ENCODE peak calls at places on chromosome X, in nine cellular contexts. M is prostate gland; E is mesenchymal stem cell; Y is astrocyte; L is CD4-positive, alpha-beta memory T cell; I is GM23338; B is mucosa of descending colon; A is heart right ventricle; U is CD8-positive, alpha-beta T cell. O is an unnamed sample. For H3K36me3, the result is how much of the 10 kb centered on the place peaks cover.

GRCh38 chrX:45747905-45748304 is 547.2 kb upstream of the DIPK2B start:
- DNase-seq in M (no peak), E (no peak), Y (peak), L (no peak), I (no peak), B (no peak), A (no peak), U (no peak), O (no peak)

GRCh38 chrX:15173411-15173810 is 96.5 kb downstream of the ASB9 start:
- DNase-seq in M (no peak), E (no peak), Y (peak), L (no peak), I (no peak), B (no peak), A (no peak), U (no peak), O (no peak)

GRCh38 chrX:29952016-29952415 is 263.3 kb upstream of the MAGEB2 start:
- DNase-seq in M (no peak), E (no peak), Y (no peak), L (no peak), I (no peak), B (no peak), A (no peak), U (no peak), O (no peak)

GRCh38 chrX:17005712-17006372 is 59.4 kb downstream of the REPS2 start:
- DNase-seq in M (no peak), E (no peak), Y (no peak), L (no peak), I (no peak), B (no peak), A (no peak), U (no peak), O (no peak)

GRCh38 chrX:56787734-56788152 is 58.7 kb downstream of the NBDY start:
- DNase-seq in M (no peak), E (no peak), Y (no peak), L (no peak), I (no peak), B (no peak), A (no peak), U (no peak), O (no peak)

GRCh38 chrX:12567857-12568256 is 223.4 kb upstream of the PRPS2 start:
- DNase-seq in M (no peak), E (no peak), Y (no peak), L (no peak), I (peak), B (no peak), A (no peak), U (no peak), O (no peak)

GRCh38 chrX:53239474-53239873 is 14.5 kb upstream of the KDM5C start:
- DNase-seq in M (no peak), E (no peak), Y (no peak), L (no peak), I (peak), B (no peak), A (no peak), U (no peak), O (peak)

GRCh38 chrX:125757794-125758564 is 408.1 kb downstream of the DCAF12L2 start:
- DNase-seq in M (no peak), E (no peak), Y (no peak), L (no peak), I (no peak), B (no peak), A (peak), U (no peak), O (no peak)

GRCh38 chrX:139203681-139204575 is 326.6 kb upstream of the F9 start:
- DNase-seq in M (peak), E (no peak), Y (no peak), L (no peak), I (peak), B (peak), A (no peak), U (no peak), O (no peak)

GRCh38 chrX:73021361-73022092 is 18.8 kb downstream of the PABPC1L2B start:
- DNase-seq in M (no peak), E (no peak), Y (no peak), L (no peak), I (no peak), B (no peak), A (no peak), U (no peak), O (no peak)

GRCh38 chrX:75623535-75623934 is 100.7 kb upstream of the ZDHHC15 start:
- DNase-seq in M (no peak), E (no peak), Y (no peak), L (no peak), I (peak), B (no peak), A (no peak), U (no peak), O (no peak)

GRCh38 chrX:47556045-47556623 is 4.9 kb upstream of the ARAF start:
- DNase-seq in M (peak), E (peak), Y (peak), L (peak), I (peak), B (peak), A (peak), U (peak), O (peak)

GRCh38 chrX:104565791-104566687 is at the start of gene IL1RAPL2:
- DNase-seq in M (peak), E (peak), Y (no peak), L (no peak), I (peak), B (peak), A (peak), U (no peak), O (peak)

GRCh38 chrX:119984652-119985051 is 41.1 kb upstream of the NKAP start:
- DNase-seq in M (no peak), E (no peak), Y (no peak), L (no peak), I (no peak), B (no peak), A (no peak), U (no peak), O (no peak)

GRCh38 chrX:132958086-132958703 is at the start of gene HS6ST2:
- DNase-seq in M (no peak), E (peak), Y (no peak), L (no peak), I (peak), B (peak), A (no peak), U (no peak), O (no peak)

GRCh38 chrX:10278716-10279115 is 121.9 kb downstream of the CLCN4 start:
- DNase-seq in M (no peak), E (no peak), Y (no peak), L (no peak), I (no peak), B (no peak), A (no peak), U (no peak), O (no peak)

GRCh38 chrX:15855562-15856256 is 1.1 kb upstream of the AP1S2 start:
- DNase-seq in M (no peak), E (peak), Y (no peak), L (no peak), I (no peak), B (no peak), A (no peak), U (no peak), O (no peak)

GRCh38 chrX:96692911-96693310 is 8.3 kb downstream of the DIAPH2 start:
- DNase-seq in M (no peak), E (no peak), Y (no peak), L (no peak), I (no peak), B (no peak), A (no peak), U (no peak), O (no peak)

GRCh38 chrX:40279091-40279430 is 181.3 kb upstream of the BCOR start:
- DNase-seq in M (no peak), E (no peak), Y (no peak), L (no peak), I (no peak), B (no peak), A (no peak), U (no peak), O (no peak)

GRCh38 chrX:56057325-56057724 is 174.8 kb upstream of the KLF8 start:
- DNase-seq in M (no peak), E (no peak), Y (no peak), L (no peak), I (no peak), B (no peak), A (no peak), U (no peak), O (no peak)

GRCh38 chrX:134460005-134460860 is at the start of gene HPRT1:
- DNase-seq in M (peak), E (peak), Y (peak), L (peak), I (peak), B (peak), A (peak), U (peak), O (peak)

GRCh38 chrX:32137525-32137924 is 1065.7 kb upstream of the FTHL17 start:
- DNase-seq in M (no peak), E (peak), Y (no peak), L (no peak), I (peak), B (no peak), A (peak), U (no peak), O (peak)

GRCh38 chrX:153397256-153397960 is 3.7 kb downstream of the PNMA6E start:
- DNase-seq in M (no peak), E (no peak), Y (no peak), L (no peak), I (no peak), B (no peak), A (no peak), U (no peak), O (no peak)

GRCh38 chrX:29948653-29949052 is 266.7 kb upstream of the MAGEB2 start:
- DNase-seq in M (no peak), E (peak), Y (peak), L (no peak), I (no peak), B (no peak), A (no peak), U (no peak), O (no peak)

GRCh38 chrX:56795309-56795868 is 66.3 kb downstream of the NBDY start:
- DNase-seq in M (no peak), E (no peak), Y (no peak), L (no peak), I (no peak), B (no peak), A (no peak), U (no peak), O (no peak)

GRCh38 chrX:36867143-36867542 is 141.0 kb upstream of the FAM47C start:
- DNase-seq in M (peak), E (peak), Y (peak), L (peak), I (peak), B (no peak), A (no peak), U (no peak), O (peak)

GRCh38 chrX:12021708-12022107 is 116.6 kb upstream of the FRMPD4 start:
- DNase-seq in M (no peak), E (no peak), Y (no peak), L (no peak), I (no peak), B (no peak), A (no peak), U (no peak), O (no peak)

GRCh38 chrX:39689374-39690104 is 408.2 kb downstream of the BCOR start:
- DNase-seq in M (no peak), E (no peak), Y (no peak), L (no peak), I (peak), B (peak), A (no peak), U (no peak), O (peak)

GRCh38 chrX:56499372-56499771 is 64.1 kb upstream of the UBQLN2 start:
- DNase-seq in M (no peak), E (no peak), Y (no peak), L (no peak), I (no peak), B (no peak), A (no peak), U (no peak), O (no peak)

GRCh38 chrX:118861338-118861737 is 37.7 kb downstream of the ZCCHC12 start:
- DNase-seq in M (no peak), E (no peak), Y (no peak), L (no peak), I (no peak), B (no peak), A (no peak), U (no peak), O (no peak)

GRCh38 chrX:124098089-124098488 is 136.6 kb downstream of the STAG2 start:
- DNase-seq in M (no peak), E (peak), Y (peak), L (peak), I (peak), B (no peak), A (no peak), U (no peak), O (no peak)

GRCh38 chrX:39957816-39958561 is 139.8 kb downstream of the BCOR start:
- DNase-seq in M (no peak), E (peak), Y (peak), L (no peak), I (no peak), B (no peak), A (peak), U (no peak), O (no peak)

GRCh38 chrX:104488811-104489210 is 77.2 kb upstream of the IL1RAPL2 start:
- DNase-seq in M (no peak), E (no peak), Y (no peak), L (no peak), I (no peak), B (no peak), A (no peak), U (no peak), O (no peak)

DNA sequence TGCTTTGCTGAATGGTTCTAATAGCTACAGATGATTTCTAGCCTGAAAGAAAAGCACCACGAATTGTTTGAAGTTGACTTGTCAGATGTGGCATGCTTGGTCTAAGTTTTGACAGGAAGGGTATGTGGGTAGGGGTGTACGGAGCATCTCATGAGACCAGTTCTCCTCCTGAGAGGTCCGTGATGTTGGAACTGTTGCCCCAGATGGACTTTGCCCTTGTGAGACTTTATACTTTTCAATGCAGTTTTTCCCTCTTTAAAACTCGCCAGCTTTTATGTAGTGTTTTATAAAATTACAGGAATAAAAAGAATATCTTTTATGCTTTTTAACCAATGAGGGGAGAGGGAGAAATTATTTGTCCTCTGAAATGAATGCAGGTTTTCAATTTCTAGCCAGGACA is 16.6 kb upstream of the XG start:
- DNase-seq in M (no peak), E (no peak), Y (no peak), L (no peak), I (no peak), B (no peak), A (no peak), U (no peak), O (no peak)
- H3K36me3 ChIP-seq in M (under half), E (half or more), Y (under half), L (under half), I (under half), B (under half), A (under half), U (under half), O (half or more)

DNA sequence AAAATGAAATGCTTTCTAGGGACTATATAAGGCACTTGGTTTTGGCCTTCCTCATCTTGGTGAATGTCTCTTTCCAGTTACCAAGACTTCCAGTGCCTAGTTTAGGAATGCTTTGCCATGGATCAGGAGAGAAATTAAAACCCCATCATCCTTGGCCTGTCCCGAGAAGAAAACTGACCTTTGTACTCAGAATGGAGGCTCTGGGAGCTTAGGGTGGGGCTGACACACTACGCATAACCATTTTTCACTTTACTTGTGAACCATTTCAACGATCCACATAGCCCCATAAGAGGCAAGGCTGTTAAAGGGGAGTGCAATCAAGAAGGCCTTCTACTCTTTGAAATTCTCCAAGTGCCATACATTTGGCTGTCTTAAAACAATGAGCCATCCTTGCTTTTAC is 26.7 kb upstream of the ZCCHC13 start:
- DNase-seq in M (no peak), E (no peak), Y (no peak), L (no peak), I (no peak), B (no peak), A (no peak), U (no peak), O (no peak)
- H3K36me3 ChIP-seq in M (under half), E (half or more), Y (under half), L (under half), I (under half), B (under half), A (under half), U (under half), O (half or more)

GRCh38 chrX:122046226-122046625 is 998.8 kb downstream of the GLUD2 start:
- DNase-seq in M (no peak), E (no peak), Y (no peak), L (no peak), I (no peak), B (no peak), A (no peak), U (no peak), O (no peak)
- H3K36me3 ChIP-seq in M (under half), E (under half), Y (under half), L (under half), I (under half), B (under half), A (under half), U (under half), O (under half)

GRCh38 chrX:129792586-129793291 is 13.0 kb downstream of the SASH3 start:
- DNase-seq in M (no peak), E (no peak), Y (no peak), L (no peak), I (no peak), B (no peak), A (no peak), U (no peak), O (no peak)

GRCh38 chrX:129791961-129792570 is 12.3 kb downstream of the SASH3 start:
- DNase-seq in M (no peak), E (no peak), Y (no peak), L (no peak), I (no peak), B (no peak), A (no peak), U (no peak), O (no peak)

GRCh38 chrX:129790146-129790545 is 10.4 kb downstream of the SASH3 start:
- DNase-seq in M (no peak), E (no peak), Y (no peak), L (no peak), I (no peak), B (no peak), A (no peak), U (no peak), O (no peak)

GRCh38 chrX:129791336-129791735 is 11.6 kb downstream of the SASH3 start:
- DNase-seq in M (no peak), E (no peak), Y (no peak), L (no peak), I (no peak), B (no peak), A (no peak), U (no peak), O (no peak)

GRCh38 chrX:129790808-129791207 is 11.1 kb downstream of the SASH3 start:
- DNase-seq in M (no peak), E (no peak), Y (no peak), L (no peak), I (no peak), B (no peak), A (no peak), U (no peak), O (no peak)
- H3K36me3 ChIP-seq in M (under half), E (under half), Y (under half), L (half or more), I (under half), B (under half), A (under half), U (under half), O (under half)

GRCh38 chrX:68719181-68719903 is 71.9 kb downstream of the STARD8 start:
- DNase-seq in M (no peak), E (no peak), Y (no peak), L (no peak), I (no peak), B (no peak), A (no peak), U (no peak), O (no peak)
- H3K36me3 ChIP-seq in M (under half), E (under half), Y (under half), L (under half), I (under half), B (under half), A (under half), U (under half), O (half or more)

DNA sequence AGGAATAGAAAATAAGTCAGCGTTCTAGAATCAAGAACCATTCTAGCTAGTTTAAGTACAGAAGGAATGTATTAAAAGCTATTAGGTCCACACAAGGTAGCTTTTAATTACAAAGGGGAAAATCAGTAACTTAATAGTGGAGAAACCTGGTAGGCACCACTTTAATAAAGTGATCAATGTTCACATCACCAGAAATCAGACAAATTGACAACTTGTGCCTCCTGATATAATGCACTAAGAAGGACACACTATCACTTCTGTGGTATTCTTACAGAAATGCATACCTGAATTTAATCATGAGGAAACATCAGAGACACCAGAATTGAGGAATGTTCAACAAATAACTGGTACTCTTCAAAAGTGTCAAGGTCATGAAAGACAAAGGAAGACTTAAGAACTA is 54.9 kb downstream of the NYX start:
- DNase-seq in M (no peak), E (no peak), Y (no peak), L (no peak), I (no peak), B (no peak), A (no peak), U (no peak), O (no peak)
- H3K36me3 ChIP-seq in M (under half), E (under half), Y (under half), L (under half), I (under half), B (under half), A (under half), U (under half), O (under half)